ENCODE peak calls at places on chromosomes 5 and 9, in seven cellular contexts. One of them, this sample, is unnamed.

GRCh38 chr5:178192787-178193186 is 5.6 kb upstream of the GMCL2 start:
- DNase-seq in lower leg skin: no peak
- DNase-seq in activated CD4-positive, CD25-positive, alpha-beta regulatory T cell: no peak
- DNase-seq in stimulated activated CD4-positive, alpha-beta T cell treated with anti-CD3 and anti-CD28 coated beads, Interleukin-4, amount 100 ng/mL, for 4 hours: no peak
- DNase-seq in anterior cingulate cortex: no peak
- DNase-seq in fibroblast of pulmonary artery: no peak
- DNase-seq in RWPE1: no peak
- DNase-seq in this sample: no peak

GRCh38 chr9:110399983-110400382 is 62.3 kb upstream of the TXNDC8 start:
- DNase-seq in lower leg skin: no peak
- DNase-seq in activated CD4-positive, CD25-positive, alpha-beta regulatory T cell: no peak
- DNase-seq in stimulated activated CD4-positive, alpha-beta T cell treated with anti-CD3 and anti-CD28 coated beads, Interleukin-4, amount 100 ng/mL, for 4 hours: no peak
- DNase-seq in anterior cingulate cortex: no peak
- DNase-seq in fibroblast of pulmonary artery: no peak
- DNase-seq in RWPE1: no peak
- DNase-seq in this sample: no peak

GRCh38 chr5:173785421-173785820 is 102.7 kb upstream of the CPEB4 start:
- DNase-seq in lower leg skin: no peak
- DNase-seq in activated CD4-positive, CD25-positive, alpha-beta regulatory T cell: no peak
- DNase-seq in stimulated activated CD4-positive, alpha-beta T cell treated with anti-CD3 and anti-CD28 coated beads, Interleukin-4, amount 100 ng/mL, for 4 hours: no peak
- DNase-seq in anterior cingulate cortex: no peak
- DNase-seq in fibroblast of pulmonary artery: no peak
- DNase-seq in RWPE1: no peak
- DNase-seq in this sample: no peak

GRCh38 chr5:74763504-74763903 is 3.4 kb downstream of the GFM2 start:
- DNase-seq in lower leg skin: no peak
- DNase-seq in activated CD4-positive, CD25-positive, alpha-beta regulatory T cell: no peak
- DNase-seq in stimulated activated CD4-positive, alpha-beta T cell treated with anti-CD3 and anti-CD28 coated beads, Interleukin-4, amount 100 ng/mL, for 4 hours: no peak
- DNase-seq in anterior cingulate cortex: no peak
- DNase-seq in fibroblast of pulmonary artery: no peak
- DNase-seq in RWPE1: peak
- DNase-seq in this sample: no peak

GRCh38 chr5:180470966-180471582 is 23.1 kb upstream of the CNOT6 start:
- DNase-seq in lower leg skin: peak
- DNase-seq in activated CD4-positive, CD25-positive, alpha-beta regulatory T cell: no peak
- DNase-seq in stimulated activated CD4-positive, alpha-beta T cell treated with anti-CD3 and anti-CD28 coated beads, Interleukin-4, amount 100 ng/mL, for 4 hours: peak
- DNase-seq in anterior cingulate cortex: peak
- DNase-seq in fibroblast of pulmonary artery: peak
- DNase-seq in RWPE1: peak
- DNase-seq in this sample: peak

GRCh38 chr9:2723666-2724065 is 6.4 kb downstream of the KCNV2 start:
- DNase-seq in lower leg skin: no peak
- DNase-seq in activated CD4-positive, CD25-positive, alpha-beta regulatory T cell: no peak
- DNase-seq in stimulated activated CD4-positive, alpha-beta T cell treated with anti-CD3 and anti-CD28 coated beads, Interleukin-4, amount 100 ng/mL, for 4 hours: no peak
- DNase-seq in anterior cingulate cortex: no peak
- DNase-seq in fibroblast of pulmonary artery: no peak
- DNase-seq in RWPE1: no peak
- DNase-seq in this sample: no peak

GRCh38 chr5:149355688-149356087 is 2.2 kb upstream of the PCYOX1L start:
- DNase-seq in lower leg skin: no peak
- DNase-seq in activated CD4-positive, CD25-positive, alpha-beta regulatory T cell: no peak
- DNase-seq in stimulated activated CD4-positive, alpha-beta T cell treated with anti-CD3 and anti-CD28 coated beads, Interleukin-4, amount 100 ng/mL, for 4 hours: no peak
- DNase-seq in anterior cingulate cortex: no peak
- DNase-seq in fibroblast of pulmonary artery: no peak
- DNase-seq in RWPE1: no peak
- DNase-seq in this sample: no peak

GRCh38 chr9:70924380-70924779 is 197.0 kb downstream of the TRPM3 start:
- DNase-seq in lower leg skin: no peak
- DNase-seq in activated CD4-positive, CD25-positive, alpha-beta regulatory T cell: no peak
- DNase-seq in stimulated activated CD4-positive, alpha-beta T cell treated with anti-CD3 and anti-CD28 coated beads, Interleukin-4, amount 100 ng/mL, for 4 hours: no peak
- DNase-seq in anterior cingulate cortex: no peak
- DNase-seq in fibroblast of pulmonary artery: peak
- DNase-seq in RWPE1: peak
- DNase-seq in this sample: no peak

GRCh38 chr9:135345775-135346433 is 133.7 kb upstream of the PPP1R26 start:
- DNase-seq in lower leg skin: no peak
- DNase-seq in activated CD4-positive, CD25-positive, alpha-beta regulatory T cell: no peak
- DNase-seq in stimulated activated CD4-positive, alpha-beta T cell treated with anti-CD3 and anti-CD28 coated beads, Interleukin-4, amount 100 ng/mL, for 4 hours: no peak
- DNase-seq in anterior cingulate cortex: no peak
- DNase-seq in fibroblast of pulmonary artery: no peak
- DNase-seq in RWPE1: no peak
- DNase-seq in this sample: no peak

GRCh38 chr5:2722901-2723300 is 28.6 kb downstream of the IRX2 start:
- DNase-seq in lower leg skin: no peak
- DNase-seq in activated CD4-positive, CD25-positive, alpha-beta regulatory T cell: no peak
- DNase-seq in stimulated activated CD4-positive, alpha-beta T cell treated with anti-CD3 and anti-CD28 coated beads, Interleukin-4, amount 100 ng/mL, for 4 hours: no peak
- DNase-seq in anterior cingulate cortex: no peak
- DNase-seq in fibroblast of pulmonary artery: no peak
- DNase-seq in RWPE1: no peak
- DNase-seq in this sample: no peak

GRCh38 chr5:54388411-54388810 is 67.1 kb upstream of the HSPB3 start:
- DNase-seq in lower leg skin: no peak
- DNase-seq in activated CD4-positive, CD25-positive, alpha-beta regulatory T cell: no peak
- DNase-seq in stimulated activated CD4-positive, alpha-beta T cell treated with anti-CD3 and anti-CD28 coated beads, Interleukin-4, amount 100 ng/mL, for 4 hours: no peak
- DNase-seq in anterior cingulate cortex: no peak
- DNase-seq in fibroblast of pulmonary artery: no peak
- DNase-seq in RWPE1: no peak
- DNase-seq in this sample: no peak

GRCh38 chr5:69042915-69043795 is 50.7 kb upstream of the SLC30A5 start:
- DNase-seq in lower leg skin: peak
- DNase-seq in activated CD4-positive, CD25-positive, alpha-beta regulatory T cell: peak
- DNase-seq in stimulated activated CD4-positive, alpha-beta T cell treated with anti-CD3 and anti-CD28 coated beads, Interleukin-4, amount 100 ng/mL, for 4 hours: peak
- DNase-seq in anterior cingulate cortex: peak
- DNase-seq in fibroblast of pulmonary artery: peak
- DNase-seq in RWPE1: peak
- DNase-seq in this sample: peak

GRCh38 chr5:172106511-172107356 is 81.3 kb downstream of the STK10 start:
- DNase-seq in lower leg skin: no peak
- DNase-seq in activated CD4-positive, CD25-positive, alpha-beta regulatory T cell: peak
- DNase-seq in stimulated activated CD4-positive, alpha-beta T cell treated with anti-CD3 and anti-CD28 coated beads, Interleukin-4, amount 100 ng/mL, for 4 hours: peak
- DNase-seq in anterior cingulate cortex: peak
- DNase-seq in fibroblast of pulmonary artery: peak
- DNase-seq in RWPE1: peak
- DNase-seq in this sample: peak

GRCh38 chr9:93003552-93004407 is 54.7 kb upstream of the SUSD3 start:
- DNase-seq in lower leg skin: no peak
- DNase-seq in activated CD4-positive, CD25-positive, alpha-beta regulatory T cell: peak
- DNase-seq in stimulated activated CD4-positive, alpha-beta T cell treated with anti-CD3 and anti-CD28 coated beads, Interleukin-4, amount 100 ng/mL, for 4 hours: peak
- DNase-seq in anterior cingulate cortex: peak
- DNase-seq in fibroblast of pulmonary artery: peak
- DNase-seq in RWPE1: peak
- DNase-seq in this sample: peak

GRCh38 chr5:145806923-145807322 is 28.2 kb downstream of the PRELID2 start:
- DNase-seq in lower leg skin: no peak
- DNase-seq in activated CD4-positive, CD25-positive, alpha-beta regulatory T cell: no peak
- DNase-seq in stimulated activated CD4-positive, alpha-beta T cell treated with anti-CD3 and anti-CD28 coated beads, Interleukin-4, amount 100 ng/mL, for 4 hours: no peak
- DNase-seq in anterior cingulate cortex: no peak
- DNase-seq in fibroblast of pulmonary artery: no peak
- DNase-seq in RWPE1: no peak
- DNase-seq in this sample: no peak

GRCh38 chr5:63053019-63053638 is 474.5 kb downstream of the LRRC70 start:
- DNase-seq in lower leg skin: no peak
- DNase-seq in activated CD4-positive, CD25-positive, alpha-beta regulatory T cell: no peak
- DNase-seq in stimulated activated CD4-positive, alpha-beta T cell treated with anti-CD3 and anti-CD28 coated beads, Interleukin-4, amount 100 ng/mL, for 4 hours: no peak
- DNase-seq in anterior cingulate cortex: no peak
- DNase-seq in fibroblast of pulmonary artery: peak
- DNase-seq in RWPE1: no peak
- DNase-seq in this sample: peak

GRCh38 chr5:116536279-116537161 is 38.1 kb downstream of the SEMA6A start:
- DNase-seq in lower leg skin: no peak
- DNase-seq in activated CD4-positive, CD25-positive, alpha-beta regulatory T cell: no peak
- DNase-seq in stimulated activated CD4-positive, alpha-beta T cell treated with anti-CD3 and anti-CD28 coated beads, Interleukin-4, amount 100 ng/mL, for 4 hours: no peak
- DNase-seq in anterior cingulate cortex: no peak
- DNase-seq in fibroblast of pulmonary artery: peak
- DNase-seq in RWPE1: no peak
- DNase-seq in this sample: no peak

GRCh38 chr9:87382902-87383301 is 114.8 kb upstream of the DAPK1 start:
- DNase-seq in lower leg skin: no peak
- DNase-seq in activated CD4-positive, CD25-positive, alpha-beta regulatory T cell: no peak
- DNase-seq in stimulated activated CD4-positive, alpha-beta T cell treated with anti-CD3 and anti-CD28 coated beads, Interleukin-4, amount 100 ng/mL, for 4 hours: no peak
- DNase-seq in anterior cingulate cortex: no peak
- DNase-seq in fibroblast of pulmonary artery: peak
- DNase-seq in RWPE1: peak
- DNase-seq in this sample: no peak

GRCh38 chr5:42677156-42677842 is 79.3 kb upstream of the CCDC152 start:
- DNase-seq in lower leg skin: no peak
- DNase-seq in activated CD4-positive, CD25-positive, alpha-beta regulatory T cell: no peak
- DNase-seq in stimulated activated CD4-positive, alpha-beta T cell treated with anti-CD3 and anti-CD28 coated beads, Interleukin-4, amount 100 ng/mL, for 4 hours: no peak
- DNase-seq in anterior cingulate cortex: no peak
- DNase-seq in fibroblast of pulmonary artery: no peak
- DNase-seq in RWPE1: no peak
- DNase-seq in this sample: no peak

GRCh38 chr5:179310439-179311090 is 34.7 kb downstream of the ADAMTS2 start:
- DNase-seq in lower leg skin: no peak
- DNase-seq in activated CD4-positive, CD25-positive, alpha-beta regulatory T cell: no peak
- DNase-seq in stimulated activated CD4-positive, alpha-beta T cell treated with anti-CD3 and anti-CD28 coated beads, Interleukin-4, amount 100 ng/mL, for 4 hours: no peak
- DNase-seq in anterior cingulate cortex: no peak
- DNase-seq in fibroblast of pulmonary artery: no peak
- DNase-seq in RWPE1: no peak
- DNase-seq in this sample: no peak

GRCh38 chr9:121699271-121700164 is 48.1 kb downstream of the DAB2IP start:
- DNase-seq in lower leg skin: peak
- DNase-seq in activated CD4-positive, CD25-positive, alpha-beta regulatory T cell: peak
- DNase-seq in stimulated activated CD4-positive, alpha-beta T cell treated with anti-CD3 and anti-CD28 coated beads, Interleukin-4, amount 100 ng/mL, for 4 hours: peak
- DNase-seq in anterior cingulate cortex: no peak
- DNase-seq in fibroblast of pulmonary artery: peak
- DNase-seq in RWPE1: no peak
- DNase-seq in this sample: peak

GRCh38 chr5:160743027-160743426 is 109.0 kb downstream of the ATP10B start:
- DNase-seq in lower leg skin: no peak
- DNase-seq in activated CD4-positive, CD25-positive, alpha-beta regulatory T cell: no peak
- DNase-seq in stimulated activated CD4-positive, alpha-beta T cell treated with anti-CD3 and anti-CD28 coated beads, Interleukin-4, amount 100 ng/mL, for 4 hours: no peak
- DNase-seq in anterior cingulate cortex: no peak
- DNase-seq in fibroblast of pulmonary artery: no peak
- DNase-seq in RWPE1: no peak
- DNase-seq in this sample: no peak

This sample was measured in thyroid gland.